ENCODE peak calls at places on chromosomes 6 and 20, in eight cellular contexts. One of them, this sample, is unnamed.

GRCh38 chr6:38179300-38179699 is 359.8 kb downstream of the ZFAND3 start:
- DNase-seq in brain microvascular endothelial cell: no peak
- DNase-seq in HT1080: no peak
- DNase-seq in AG09319: no peak
- DNase-seq in adrenal gland: no peak
- DNase-seq in activated CD4-positive, alpha-beta T cell treated with anti-CD3 and anti-CD28 coated beads, Interleukin-2, amount 50 U/mL, for 48 hours: peak
- DNase-seq in stomach: peak
- DNase-seq in effector CD4-positive, alpha-beta T cell: no peak
- DNase-seq in this sample: no peak

GRCh38 chr20:1897486-1897885 is 2.3 kb downstream of the SIRPA start:
- DNase-seq in brain microvascular endothelial cell: no peak
- DNase-seq in HT1080: no peak
- DNase-seq in AG09319: no peak
- DNase-seq in adrenal gland: peak
- DNase-seq in activated CD4-positive, alpha-beta T cell treated with anti-CD3 and anti-CD28 coated beads, Interleukin-2, amount 50 U/mL, for 48 hours: no peak
- DNase-seq in stomach: no peak
- DNase-seq in effector CD4-positive, alpha-beta T cell: no peak
- DNase-seq in this sample: no peak

GRCh38 chr20:8809107-8809953 is 259.6 kb upstream of the PLCB4 start:
- DNase-seq in brain microvascular endothelial cell: no peak
- DNase-seq in HT1080: no peak
- DNase-seq in AG09319: no peak
- DNase-seq in adrenal gland: no peak
- DNase-seq in activated CD4-positive, alpha-beta T cell treated with anti-CD3 and anti-CD28 coated beads, Interleukin-2, amount 50 U/mL, for 48 hours: no peak
- DNase-seq in stomach: no peak
- DNase-seq in effector CD4-positive, alpha-beta T cell: no peak
- DNase-seq in this sample: no peak

GRCh38 chr20:61218886-61219480 is 33.1 kb upstream of the CDH4 start:
- DNase-seq in brain microvascular endothelial cell: no peak
- DNase-seq in HT1080: peak
- DNase-seq in AG09319: peak
- DNase-seq in adrenal gland: no peak
- DNase-seq in activated CD4-positive, alpha-beta T cell treated with anti-CD3 and anti-CD28 coated beads, Interleukin-2, amount 50 U/mL, for 48 hours: no peak
- DNase-seq in stomach: no peak
- DNase-seq in effector CD4-positive, alpha-beta T cell: no peak
- DNase-seq in this sample: no peak

GRCh38 chr6:26501482-26501986 is 1.4 kb downstream of the BTN1A1 start:
- DNase-seq in brain microvascular endothelial cell: no peak
- DNase-seq in HT1080: no peak
- DNase-seq in AG09319: no peak
- DNase-seq in adrenal gland: peak
- DNase-seq in activated CD4-positive, alpha-beta T cell treated with anti-CD3 and anti-CD28 coated beads, Interleukin-2, amount 50 U/mL, for 48 hours: peak
- DNase-seq in stomach: peak
- DNase-seq in effector CD4-positive, alpha-beta T cell: peak
- DNase-seq in this sample: peak

GRCh38 chr6:34696189-34696738 is 303 bp downstream of the ILRUN start:
- DNase-seq in brain microvascular endothelial cell: no peak
- DNase-seq in HT1080: no peak
- DNase-seq in AG09319: no peak
- DNase-seq in adrenal gland: peak
- DNase-seq in activated CD4-positive, alpha-beta T cell treated with anti-CD3 and anti-CD28 coated beads, Interleukin-2, amount 50 U/mL, for 48 hours: no peak
- DNase-seq in stomach: peak
- DNase-seq in effector CD4-positive, alpha-beta T cell: no peak
- DNase-seq in this sample: peak

GRCh38 chr6:156773476-156773875 is 3.7 kb upstream of the ARID1B start:
- DNase-seq in brain microvascular endothelial cell: no peak
- DNase-seq in HT1080: no peak
- DNase-seq in AG09319: no peak
- DNase-seq in adrenal gland: no peak
- DNase-seq in activated CD4-positive, alpha-beta T cell treated with anti-CD3 and anti-CD28 coated beads, Interleukin-2, amount 50 U/mL, for 48 hours: no peak
- DNase-seq in stomach: no peak
- DNase-seq in effector CD4-positive, alpha-beta T cell: no peak
- DNase-seq in this sample: no peak

GRCh38 chr6:74597266-74597665 is 608.6 kb downstream of the COL12A1 start:
- DNase-seq in brain microvascular endothelial cell: no peak
- DNase-seq in HT1080: peak
- DNase-seq in AG09319: no peak
- DNase-seq in adrenal gland: no peak
- DNase-seq in activated CD4-positive, alpha-beta T cell treated with anti-CD3 and anti-CD28 coated beads, Interleukin-2, amount 50 U/mL, for 48 hours: no peak
- DNase-seq in stomach: no peak
- DNase-seq in effector CD4-positive, alpha-beta T cell: no peak
- DNase-seq in this sample: no peak

GRCh38 chr20:63911171-63911570 is 16.2 kb downstream of the DNAJC5 start:
- DNase-seq in brain microvascular endothelial cell: no peak
- DNase-seq in HT1080: peak
- DNase-seq in AG09319: no peak
- DNase-seq in adrenal gland: peak
- DNase-seq in activated CD4-positive, alpha-beta T cell treated with anti-CD3 and anti-CD28 coated beads, Interleukin-2, amount 50 U/mL, for 48 hours: no peak
- DNase-seq in stomach: peak
- DNase-seq in effector CD4-positive, alpha-beta T cell: no peak
- DNase-seq in this sample: peak

GRCh38 chr6:136608991-136609390 is 58.8 kb upstream of the MAP7 start:
- DNase-seq in brain microvascular endothelial cell: peak
- DNase-seq in HT1080: peak
- DNase-seq in AG09319: no peak
- DNase-seq in adrenal gland: no peak
- DNase-seq in activated CD4-positive, alpha-beta T cell treated with anti-CD3 and anti-CD28 coated beads, Interleukin-2, amount 50 U/mL, for 48 hours: no peak
- DNase-seq in stomach: no peak
- DNase-seq in effector CD4-positive, alpha-beta T cell: no peak
- DNase-seq in this sample: no peak

GRCh38 chr20:48360338-48360698 is 467.5 kb downstream of the PREX1 start:
- DNase-seq in brain microvascular endothelial cell: no peak
- DNase-seq in HT1080: no peak
- DNase-seq in AG09319: no peak
- DNase-seq in adrenal gland: no peak
- DNase-seq in activated CD4-positive, alpha-beta T cell treated with anti-CD3 and anti-CD28 coated beads, Interleukin-2, amount 50 U/mL, for 48 hours: no peak
- DNase-seq in stomach: no peak
- DNase-seq in effector CD4-positive, alpha-beta T cell: no peak
- DNase-seq in this sample: peak

GRCh38 chr6:37204014-37204751 is 34.2 kb downstream of the PIM1 start:
- DNase-seq in brain microvascular endothelial cell: no peak
- DNase-seq in HT1080: peak
- DNase-seq in AG09319: no peak
- DNase-seq in adrenal gland: peak
- DNase-seq in activated CD4-positive, alpha-beta T cell treated with anti-CD3 and anti-CD28 coated beads, Interleukin-2, amount 50 U/mL, for 48 hours: no peak
- DNase-seq in stomach: peak
- DNase-seq in effector CD4-positive, alpha-beta T cell: no peak
- DNase-seq in this sample: peak

GRCh38 chr6:47752801-47753200 is 29.0 kb upstream of the OPN5 start:
- DNase-seq in brain microvascular endothelial cell: no peak
- DNase-seq in HT1080: no peak
- DNase-seq in AG09319: no peak
- DNase-seq in adrenal gland: no peak
- DNase-seq in activated CD4-positive, alpha-beta T cell treated with anti-CD3 and anti-CD28 coated beads, Interleukin-2, amount 50 U/mL, for 48 hours: no peak
- DNase-seq in stomach: no peak
- DNase-seq in effector CD4-positive, alpha-beta T cell: no peak
- DNase-seq in this sample: no peak

GRCh38 chr6:143336446-143337152 is 113.9 kb downstream of the ADAT2 start:
- DNase-seq in brain microvascular endothelial cell: peak
- DNase-seq in HT1080: peak
- DNase-seq in AG09319: no peak
- DNase-seq in adrenal gland: no peak
- DNase-seq in activated CD4-positive, alpha-beta T cell treated with anti-CD3 and anti-CD28 coated beads, Interleukin-2, amount 50 U/mL, for 48 hours: no peak
- DNase-seq in stomach: no peak
- DNase-seq in effector CD4-positive, alpha-beta T cell: no peak
- DNase-seq in this sample: no peak

GRCh38 chr6:134201716-134202115 is 116.2 kb downstream of the SGK1 start:
- DNase-seq in brain microvascular endothelial cell: no peak
- DNase-seq in HT1080: no peak
- DNase-seq in AG09319: no peak
- DNase-seq in adrenal gland: no peak
- DNase-seq in activated CD4-positive, alpha-beta T cell treated with anti-CD3 and anti-CD28 coated beads, Interleukin-2, amount 50 U/mL, for 48 hours: no peak
- DNase-seq in stomach: no peak
- DNase-seq in effector CD4-positive, alpha-beta T cell: no peak
- DNase-seq in this sample: no peak

GRCh38 chr6:13303668-13304017 is 24.7 kb downstream of the TBC1D7 start:
- DNase-seq in brain microvascular endothelial cell: peak
- DNase-seq in HT1080: peak
- DNase-seq in AG09319: no peak
- DNase-seq in adrenal gland: peak
- DNase-seq in activated CD4-positive, alpha-beta T cell treated with anti-CD3 and anti-CD28 coated beads, Interleukin-2, amount 50 U/mL, for 48 hours: peak
- DNase-seq in stomach: peak
- DNase-seq in effector CD4-positive, alpha-beta T cell: no peak
- DNase-seq in this sample: peak

GRCh38 chr6:165735065-165735464 is 72.0 kb upstream of the PDE10A start:
- DNase-seq in brain microvascular endothelial cell: no peak
- DNase-seq in HT1080: no peak
- DNase-seq in AG09319: no peak
- DNase-seq in adrenal gland: no peak
- DNase-seq in activated CD4-positive, alpha-beta T cell treated with anti-CD3 and anti-CD28 coated beads, Interleukin-2, amount 50 U/mL, for 48 hours: no peak
- DNase-seq in stomach: no peak
- DNase-seq in effector CD4-positive, alpha-beta T cell: no peak
- DNase-seq in this sample: no peak

GRCh38 chr6:112237644-112238043 is 16.7 kb downstream of the LAMA4 start:
- DNase-seq in brain microvascular endothelial cell: peak
- DNase-seq in HT1080: peak
- DNase-seq in AG09319: peak
- DNase-seq in adrenal gland: peak
- DNase-seq in activated CD4-positive, alpha-beta T cell treated with anti-CD3 and anti-CD28 coated beads, Interleukin-2, amount 50 U/mL, for 48 hours: no peak
- DNase-seq in stomach: peak
- DNase-seq in effector CD4-positive, alpha-beta T cell: no peak
- DNase-seq in this sample: peak

GRCh38 chr6:106087548-106088325 is 1.6 kb downstream of the PRDM1 start:
- DNase-seq in brain microvascular endothelial cell: peak
- DNase-seq in HT1080: peak
- DNase-seq in AG09319: no peak
- DNase-seq in adrenal gland: no peak
- DNase-seq in activated CD4-positive, alpha-beta T cell treated with anti-CD3 and anti-CD28 coated beads, Interleukin-2, amount 50 U/mL, for 48 hours: no peak
- DNase-seq in stomach: no peak
- DNase-seq in effector CD4-positive, alpha-beta T cell: no peak
- DNase-seq in this sample: peak

GRCh38 chr20:8853805-8854338 is 215.0 kb upstream of the PLCB4 start:
- DNase-seq in brain microvascular endothelial cell: peak
- DNase-seq in HT1080: peak
- DNase-seq in AG09319: no peak
- DNase-seq in adrenal gland: no peak
- DNase-seq in activated CD4-positive, alpha-beta T cell treated with anti-CD3 and anti-CD28 coated beads, Interleukin-2, amount 50 U/mL, for 48 hours: no peak
- DNase-seq in stomach: no peak
- DNase-seq in effector CD4-positive, alpha-beta T cell: no peak
- DNase-seq in this sample: no peak

GRCh38 chr6:5044866-5045265 is 40.3 kb upstream of the PPP1R3G start:
- DNase-seq in brain microvascular endothelial cell: no peak
- DNase-seq in HT1080: peak
- DNase-seq in AG09319: no peak
- DNase-seq in adrenal gland: no peak
- DNase-seq in activated CD4-positive, alpha-beta T cell treated with anti-CD3 and anti-CD28 coated beads, Interleukin-2, amount 50 U/mL, for 48 hours: no peak
- DNase-seq in stomach: no peak
- DNase-seq in effector CD4-positive, alpha-beta T cell: no peak
- DNase-seq in this sample: no peak